ENCODE peak calls at places on chromosome 2, in nine cellular contexts. One of them, this sample, is unnamed.

GRCh38 chr2:121333834-121334558 is 49.0 kb upstream of the TFCP2L1 start:
- DNase-seq in brain microvascular endothelial cell: no peak
- DNase-seq in activated T-cell treated with anti-CD3 and anti-CD28 coated beads for 48 hours: no peak
- DNase-seq in stimulated activated CD4-positive, alpha-beta T cell treated with anti-CD3 and anti-CD28 coated beads, Interleukin-15, amount 100 ng/mL, for 1 hour: no peak
- DNase-seq in A172: no peak
- DNase-seq in KBM-7: no peak
- DNase-seq in T-helper 1 cell: no peak
- DNase-seq in tibial artery: no peak
- DNase-seq in HEK293T: no peak
- DNase-seq in this sample: no peak

GRCh38 chr2:8315766-8316165 is 366.1 kb upstream of the ID2 start:
- DNase-seq in brain microvascular endothelial cell: no peak
- DNase-seq in activated T-cell treated with anti-CD3 and anti-CD28 coated beads for 48 hours: no peak
- DNase-seq in stimulated activated CD4-positive, alpha-beta T cell treated with anti-CD3 and anti-CD28 coated beads, Interleukin-15, amount 100 ng/mL, for 1 hour: no peak
- DNase-seq in A172: no peak
- DNase-seq in KBM-7: no peak
- DNase-seq in T-helper 1 cell: no peak
- DNase-seq in tibial artery: no peak
- DNase-seq in HEK293T: no peak
- DNase-seq in this sample: no peak

GRCh38 chr2:46167406-46167805 is 129.8 kb upstream of the EPAS1 start:
- DNase-seq in brain microvascular endothelial cell: no peak
- DNase-seq in activated T-cell treated with anti-CD3 and anti-CD28 coated beads for 48 hours: no peak
- DNase-seq in stimulated activated CD4-positive, alpha-beta T cell treated with anti-CD3 and anti-CD28 coated beads, Interleukin-15, amount 100 ng/mL, for 1 hour: no peak
- DNase-seq in A172: peak
- DNase-seq in KBM-7: no peak
- DNase-seq in T-helper 1 cell: no peak
- DNase-seq in tibial artery: no peak
- DNase-seq in HEK293T: no peak
- DNase-seq in this sample: no peak

GRCh38 chr2:45353879-45354278 is 257.2 kb downstream of the SRBD1 start:
- DNase-seq in brain microvascular endothelial cell: peak
- DNase-seq in activated T-cell treated with anti-CD3 and anti-CD28 coated beads for 48 hours: no peak
- DNase-seq in stimulated activated CD4-positive, alpha-beta T cell treated with anti-CD3 and anti-CD28 coated beads, Interleukin-15, amount 100 ng/mL, for 1 hour: no peak
- DNase-seq in A172: peak
- DNase-seq in KBM-7: no peak
- DNase-seq in T-helper 1 cell: no peak
- DNase-seq in tibial artery: no peak
- DNase-seq in HEK293T: no peak
- DNase-seq in this sample: no peak

GRCh38 chr2:209556354-209556961 is 132.6 kb downstream of the MAP2 start:
- DNase-seq in brain microvascular endothelial cell: peak
- DNase-seq in activated T-cell treated with anti-CD3 and anti-CD28 coated beads for 48 hours: no peak
- DNase-seq in stimulated activated CD4-positive, alpha-beta T cell treated with anti-CD3 and anti-CD28 coated beads, Interleukin-15, amount 100 ng/mL, for 1 hour: no peak
- DNase-seq in A172: peak
- DNase-seq in KBM-7: peak
- DNase-seq in T-helper 1 cell: no peak
- DNase-seq in tibial artery: no peak
- DNase-seq in HEK293T: peak
- DNase-seq in this sample: peak

GRCh38 chr2:240957656-240958365 is 40.6 kb upstream of the SNED1 start:
- DNase-seq in brain microvascular endothelial cell: no peak
- DNase-seq in activated T-cell treated with anti-CD3 and anti-CD28 coated beads for 48 hours: no peak
- DNase-seq in stimulated activated CD4-positive, alpha-beta T cell treated with anti-CD3 and anti-CD28 coated beads, Interleukin-15, amount 100 ng/mL, for 1 hour: no peak
- DNase-seq in A172: no peak
- DNase-seq in KBM-7: no peak
- DNase-seq in T-helper 1 cell: no peak
- DNase-seq in tibial artery: peak
- DNase-seq in HEK293T: no peak
- DNase-seq in this sample: no peak

GRCh38 chr2:197107291-197108269 is 181.1 kb upstream of the PGAP1 start:
- DNase-seq in brain microvascular endothelial cell: peak
- DNase-seq in activated T-cell treated with anti-CD3 and anti-CD28 coated beads for 48 hours: no peak
- DNase-seq in stimulated activated CD4-positive, alpha-beta T cell treated with anti-CD3 and anti-CD28 coated beads, Interleukin-15, amount 100 ng/mL, for 1 hour: no peak
- DNase-seq in A172: no peak
- DNase-seq in KBM-7: no peak
- DNase-seq in T-helper 1 cell: no peak
- DNase-seq in tibial artery: peak
- DNase-seq in HEK293T: no peak
- DNase-seq in this sample: no peak

GRCh38 chr2:232540441-232541041 is 1.0 kb downstream of the CHRNG start:
- DNase-seq in brain microvascular endothelial cell: no peak
- DNase-seq in activated T-cell treated with anti-CD3 and anti-CD28 coated beads for 48 hours: no peak
- DNase-seq in stimulated activated CD4-positive, alpha-beta T cell treated with anti-CD3 and anti-CD28 coated beads, Interleukin-15, amount 100 ng/mL, for 1 hour: no peak
- DNase-seq in A172: no peak
- DNase-seq in KBM-7: no peak
- DNase-seq in T-helper 1 cell: no peak
- DNase-seq in tibial artery: no peak
- DNase-seq in HEK293T: no peak
- DNase-seq in this sample: no peak

GRCh38 chr2:77161009-77161408 is 361.2 kb downstream of the LRRTM4 start:
- DNase-seq in brain microvascular endothelial cell: no peak
- DNase-seq in activated T-cell treated with anti-CD3 and anti-CD28 coated beads for 48 hours: no peak
- DNase-seq in stimulated activated CD4-positive, alpha-beta T cell treated with anti-CD3 and anti-CD28 coated beads, Interleukin-15, amount 100 ng/mL, for 1 hour: no peak
- DNase-seq in A172: peak
- DNase-seq in KBM-7: no peak
- DNase-seq in T-helper 1 cell: no peak
- DNase-seq in tibial artery: no peak
- DNase-seq in HEK293T: no peak
- DNase-seq in this sample: no peak